ENCODE peak calls at places on chromosomes 6 and 20, in nine cellular contexts. G, W, Z, V, Y, P, H, J and F are unnamed samples.

GRCh38 chr6:99629293-99629692 is 22.7 kb downstream of the PRDM13 start:
- DNase-seq in G (no peak), W (no peak), Z (no peak), V (no peak), Y (no peak), P (no peak), H (no peak), J (no peak), F (no peak)

GRCh38 chr20:33083544-33084340 is 4.3 kb downstream of the BPIFB4 start:
- DNase-seq in G (no peak), W (no peak), Z (no peak), V (no peak), Y (no peak), P (no peak), H (no peak), J (no peak), F (no peak)

GRCh38 chr6:49321673-49322072 is 141.4 kb downstream of the MMUT start:
- DNase-seq in G (no peak), W (no peak), Z (no peak), V (peak), Y (no peak), P (no peak), H (no peak), J (no peak), F (no peak)

GRCh38 chr6:52595796-52596130 is 18.9 kb upstream of the TRAM2 start:
- DNase-seq in G (no peak), W (no peak), Z (peak), V (no peak), Y (no peak), P (no peak), H (no peak), J (peak), F (no peak)

GRCh38 chr20:63278661-63279060 is 6.0 kb downstream of the ARFGAP1 start:
- DNase-seq in G (no peak), W (no peak), Z (no peak), V (no peak), Y (no peak), P (no peak), H (no peak), J (no peak), F (no peak)

GRCh38 chr6:121143476-121143875 is 190.8 kb downstream of the TBC1D32 start:
- DNase-seq in G (no peak), W (no peak), Z (no peak), V (peak), Y (no peak), P (no peak), H (no peak), J (no peak), F (no peak)

GRCh38 chr20:17961600-17961965 is 7.0 kb downstream of the SNX5 start:
- DNase-seq in G (no peak), W (no peak), Z (peak), V (no peak), Y (no peak), P (no peak), H (no peak), J (no peak), F (no peak)

GRCh38 chr6:5141046-5141445 is 55.9 kb downstream of the PPP1R3G start:
- DNase-seq in G (no peak), W (no peak), Z (no peak), V (no peak), Y (no peak), P (no peak), H (no peak), J (no peak), F (no peak)

GRCh38 chr6:16533210-16533609 is 228.1 kb downstream of the ATXN1 start:
- DNase-seq in G (no peak), W (no peak), Z (peak), V (peak), Y (no peak), P (peak), H (no peak), J (no peak), F (no peak)

GRCh38 chr20:22312744-22313346 is 271.5 kb downstream of the FOXA2 start:
- DNase-seq in G (peak), W (no peak), Z (peak), V (peak), Y (peak), P (no peak), H (no peak), J (peak), F (peak)

GRCh38 chr6:150134280-150134920 is 8.4 kb upstream of the PPP1R14C start:
- DNase-seq in G (no peak), W (no peak), Z (no peak), V (no peak), Y (no peak), P (no peak), H (no peak), J (no peak), F (no peak)

GRCh38 chr20:33915726-33916331 is 77.9 kb upstream of the RALY start:
- DNase-seq in G (no peak), W (peak), Z (peak), V (no peak), Y (no peak), P (peak), H (no peak), J (peak), F (peak)

GRCh38 chr6:1499798-1500197 is 109.9 kb upstream of the FOXC1 start:
- DNase-seq in G (no peak), W (no peak), Z (no peak), V (peak), Y (no peak), P (no peak), H (no peak), J (no peak), F (no peak)

GRCh38 chr6:129186988-129187387 is 304.1 kb downstream of the LAMA2 start:
- DNase-seq in G (no peak), W (no peak), Z (peak), V (peak), Y (peak), P (no peak), H (no peak), J (no peak), F (peak)

GRCh38 chr6:52931351-52931750 is 21.9 kb upstream of the GSTA3 start:
- DNase-seq in G (no peak), W (no peak), Z (no peak), V (no peak), Y (no peak), P (no peak), H (no peak), J (no peak), F (no peak)

GRCh38 chr6:31799781-31800180 is 4.2 kb upstream of the VARS1 start:
- DNase-seq in G (no peak), W (no peak), Z (no peak), V (peak), Y (no peak), P (no peak), H (no peak), J (no peak), F (no peak)

GRCh38 chr6:156906451-156906850 is 129.3 kb downstream of the ARID1B start:
- DNase-seq in G (no peak), W (no peak), Z (no peak), V (no peak), Y (no peak), P (no peak), H (no peak), J (no peak), F (no peak)

GRCh38 chr6:14664112-14664592 is 546.6 kb downstream of the CD83 start:
- DNase-seq in G (no peak), W (no peak), Z (no peak), V (no peak), Y (peak), P (peak), H (no peak), J (peak), F (no peak)

GRCh38 chr6:157715766-157716171 is 107.3 kb upstream of the SNX9 start:
- DNase-seq in G (peak), W (no peak), Z (peak), V (peak), Y (peak), P (no peak), H (peak), J (no peak), F (peak)

GRCh38 chr6:79077680-79078056 is 386 bp downstream of the PHIP start:
- DNase-seq in G (no peak), W (no peak), Z (no peak), V (no peak), Y (no peak), P (peak), H (no peak), J (peak), F (no peak)

GRCh38 chr6:114520976-114521375 is 178.2 kb upstream of the HS3ST5 start:
- DNase-seq in G (no peak), W (no peak), Z (peak), V (no peak), Y (no peak), P (no peak), H (no peak), J (no peak), F (no peak)

GRCh38 chr6:67811239-67812037 is 823.6 kb upstream of the ADGRB3 start:
- DNase-seq in G (no peak), W (no peak), Z (peak), V (peak), Y (no peak), P (no peak), H (no peak), J (no peak), F (peak)

GRCh38 chr6:52065621-52066020 is 21.8 kb downstream of the PKHD1 start:
- DNase-seq in G (no peak), W (no peak), Z (no peak), V (no peak), Y (no peak), P (no peak), H (no peak), J (no peak), F (no peak)

GRCh38 chr6:130906736-130907381 is 79.7 kb downstream of the SMLR1 start:
- DNase-seq in G (peak), W (no peak), Z (peak), V (peak), Y (peak), P (no peak), H (no peak), J (no peak), F (peak)

GRCh38 chr6:35435075-35435837 is 16.9 kb upstream of the FANCE start:
- DNase-seq in G (no peak), W (no peak), Z (no peak), V (no peak), Y (no peak), P (no peak), H (no peak), J (no peak), F (no peak)

GRCh38 chr6:16851758-16852157 is 90.5 kb upstream of the ATXN1 start:
- DNase-seq in G (no peak), W (no peak), Z (peak), V (peak), Y (peak), P (no peak), H (no peak), J (no peak), F (peak)

GRCh38 chr20:37845261-37845681 is 57.7 kb upstream of the VSTM2L start:
- DNase-seq in G (no peak), W (no peak), Z (no peak), V (no peak), Y (no peak), P (no peak), H (peak), J (no peak), F (no peak)

GRCh38 chr20:46978871-46979536 is 84.4 kb downstream of the EYA2 start:
- DNase-seq in G (no peak), W (no peak), Z (no peak), V (no peak), Y (no peak), P (no peak), H (no peak), J (no peak), F (no peak)

GRCh38 chr6:52726741-52727535 is 36.3 kb downstream of the GSTA2 start:
- DNase-seq in G (no peak), W (no peak), Z (no peak), V (no peak), Y (no peak), P (no peak), H (no peak), J (no peak), F (no peak)

GRCh38 chr6:40623931-40624330 is 36.8 kb upstream of the LRFN2 start:
- DNase-seq in G (no peak), W (no peak), Z (no peak), V (no peak), Y (no peak), P (no peak), H (no peak), J (no peak), F (no peak)

GRCh38 chr6:86477510-86478166 is 459.7 kb upstream of the HTR1E start:
- DNase-seq in G (no peak), W (no peak), Z (no peak), V (no peak), Y (no peak), P (no peak), H (no peak), J (no peak), F (no peak)

GRCh38 chr20:58213112-58213511 is 15.3 kb downstream of the ANKRD60 start:
- DNase-seq in G (no peak), W (no peak), Z (peak), V (no peak), Y (peak), P (no peak), H (no peak), J (no peak), F (no peak)

GRCh38 chr6:105789935-105790334 is 296.2 kb upstream of the PRDM1 start:
- DNase-seq in G (no peak), W (no peak), Z (no peak), V (no peak), Y (no peak), P (no peak), H (no peak), J (no peak), F (no peak)

GRCh38 chr6:105793132-105793531 is 293.0 kb upstream of the PRDM1 start:
- DNase-seq in G (no peak), W (no peak), Z (peak), V (no peak), Y (peak), P (peak), H (no peak), J (peak), F (no peak)

GRCh38 chr6:105791569-105792318 is 294.4 kb upstream of the PRDM1 start:
- DNase-seq in G (no peak), W (no peak), Z (peak), V (no peak), Y (no peak), P (no peak), H (no peak), J (peak), F (no peak)

GRCh38 chr6:105787747-105788146 is 298.4 kb upstream of the PRDM1 start:
- DNase-seq in G (no peak), W (no peak), Z (no peak), V (no peak), Y (no peak), P (no peak), H (no peak), J (no peak), F (no peak)

GRCh38 chr6:105790635-105791034 is 295.5 kb upstream of the PRDM1 start:
- DNase-seq in G (no peak), W (no peak), Z (no peak), V (no peak), Y (peak), P (no peak), H (no peak), J (peak), F (no peak)
- TF ChIP-seq CTCF in G (peak), W (no peak), Z (peak), V (peak), Y (peak), P (no peak), H (no peak), J (peak), F (no peak)

GRCh38 chr6:125511809-125512341 is 210.1 kb upstream of the HDDC2 start:
- DNase-seq in G (no peak), W (no peak), Z (peak), V (peak), Y (peak), P (no peak), H (no peak), J (no peak), F (peak)

GRCh38 chr6:125513978-125514377 is 212.2 kb upstream of the HDDC2 start:
- DNase-seq in G (no peak), W (no peak), Z (no peak), V (no peak), Y (no peak), P (no peak), H (no peak), J (no peak), F (no peak)

GRCh38 chr6:125509477-125509876 is 207.7 kb upstream of the HDDC2 start:
- DNase-seq in G (no peak), W (no peak), Z (no peak), V (no peak), Y (no peak), P (no peak), H (no peak), J (no peak), F (no peak)

GRCh38 chr6:125510405-125510804 is 208.6 kb upstream of the HDDC2 start:
- DNase-seq in G (no peak), W (no peak), Z (no peak), V (no peak), Y (no peak), P (no peak), H (no peak), J (no peak), F (no peak)

DNA sequence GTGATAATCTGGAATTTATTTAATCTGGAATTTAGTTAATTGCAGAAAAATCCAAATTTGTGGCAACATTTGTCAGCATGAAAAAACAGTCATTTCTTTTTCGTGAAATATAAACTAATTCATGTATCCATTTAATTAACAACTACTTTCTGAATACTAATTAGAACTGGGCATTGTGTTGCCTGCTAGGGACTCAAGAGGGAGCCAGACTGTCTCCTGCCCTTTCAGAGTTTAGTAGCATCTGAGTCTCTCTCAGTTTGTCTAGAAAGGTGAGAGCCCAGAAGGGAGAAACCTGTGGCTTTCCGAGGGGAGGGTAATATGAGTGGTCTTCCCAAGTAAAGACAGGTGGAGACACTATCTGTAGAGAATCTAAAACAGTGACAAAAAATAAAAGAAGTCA is 210.9 kb upstream of the HDDC2 start:
- DNase-seq in G (no peak), W (no peak), Z (no peak), V (peak), Y (peak), P (no peak), H (no peak), J (peak), F (peak)
- TF ChIP-seq CTCF in G (no peak), W (no peak), Z (peak), V (peak), Y (peak), P (no peak), H (no peak), J (peak), F (peak)

DNA sequence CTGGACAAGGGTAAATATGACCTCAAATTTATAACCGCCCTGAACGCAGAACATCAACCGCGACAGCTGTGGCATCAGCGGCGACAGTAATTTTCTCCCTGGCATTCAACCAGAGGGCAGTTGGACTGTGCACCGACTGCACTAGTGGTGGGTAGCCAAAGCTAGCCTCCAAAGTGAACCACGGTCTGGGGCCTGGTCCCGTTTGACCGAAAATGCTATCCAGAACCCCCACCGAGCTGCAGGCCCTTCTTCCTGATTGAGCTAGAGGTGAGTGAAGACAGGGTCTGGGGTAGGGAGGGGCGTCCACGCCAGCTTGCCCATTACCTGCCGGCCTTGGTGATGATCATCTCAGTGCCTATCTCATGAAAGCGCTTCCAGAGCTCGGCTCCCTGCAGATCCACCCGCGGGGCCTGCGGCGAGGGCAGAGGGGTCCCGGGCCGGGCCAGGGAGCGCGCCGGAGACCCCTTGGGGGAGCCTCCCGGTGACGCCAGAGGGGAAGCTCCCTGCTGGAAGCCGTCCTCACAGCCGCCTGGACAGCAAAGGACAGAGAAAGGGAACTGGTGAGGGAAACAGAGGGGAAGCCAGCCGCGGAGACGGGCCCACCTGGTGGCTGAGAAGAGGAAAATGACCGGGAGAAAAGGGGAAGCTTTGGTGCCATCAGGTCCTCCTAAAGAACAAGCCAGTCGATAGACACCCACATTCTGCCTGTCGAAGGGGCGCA is 2.0 kb downstream of the TBX18 start:
- DNase-seq in G (no peak), W (no peak), Z (peak), V (peak), Y (peak), P (no peak), H (no peak), J (no peak), F (peak)
- TF ChIP-seq CTCF in G (peak), W (no peak), Z (peak), V (peak), Y (peak), P (no peak), H (no peak), J (no peak), F (peak)

GRCh38 chr20:50267041-50267865 is 76.6 kb downstream of the CEBPB start:
- DNase-seq in G (no peak), W (no peak), Z (peak), V (peak), Y (peak), P (no peak), H (no peak), J (no peak), F (peak)
- TF ChIP-seq CTCF in G (no peak), W (no peak), Z (no peak), V (peak), Y (no peak), P (no peak), H (no peak), J (no peak), F (no peak)

DNA sequence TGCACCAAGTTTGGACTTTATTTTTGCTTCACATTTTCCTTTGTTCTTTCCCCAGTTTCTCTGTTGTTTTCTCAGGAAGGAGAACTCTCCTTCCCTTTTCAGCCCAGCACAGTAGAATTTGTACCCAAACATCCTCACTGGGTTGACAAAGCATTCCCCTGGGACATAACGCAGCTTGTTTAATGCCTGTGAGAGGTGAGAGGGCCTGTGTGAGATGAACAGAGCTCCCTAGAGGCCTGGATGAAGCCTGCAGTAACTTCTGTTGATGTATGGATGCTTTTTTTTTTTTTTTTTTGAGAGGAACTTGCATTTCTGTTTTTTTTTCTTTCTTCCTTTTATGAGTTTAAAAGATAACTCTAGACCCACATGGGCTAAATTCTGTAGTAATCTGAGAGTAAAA is 104.9 kb upstream of the SLC22A23 start:
- DNase-seq in G (no peak), W (no peak), Z (peak), V (peak), Y (peak), P (no peak), H (no peak), J (peak), F (peak)
- TF ChIP-seq CTCF in G (peak), W (no peak), Z (peak), V (no peak), Y (peak), P (no peak), H (no peak), J (no peak), F (peak)

DNA sequence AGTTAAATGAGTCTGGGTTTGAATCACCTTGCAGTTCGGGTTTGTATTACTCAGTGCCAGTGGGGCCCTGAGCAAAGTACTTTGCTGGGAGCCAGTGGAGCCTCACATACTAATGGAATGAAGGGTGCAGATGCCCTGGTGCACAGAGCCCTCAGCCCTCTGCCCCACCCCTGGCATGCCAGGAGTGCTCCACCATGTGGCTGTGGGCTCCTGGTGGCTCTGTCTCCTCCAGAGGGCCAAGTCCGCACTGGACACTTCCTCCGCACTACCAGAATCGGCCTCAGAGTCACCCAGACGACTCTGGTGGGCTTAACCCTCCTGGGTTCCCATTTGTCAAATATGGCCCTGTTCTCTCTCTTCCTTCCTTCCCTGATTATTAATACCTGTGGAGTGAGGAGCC is 94.0 kb downstream of the STK35 start:
- DNase-seq in G (no peak), W (no peak), Z (no peak), V (no peak), Y (no peak), P (no peak), H (no peak), J (no peak), F (no peak)
- TF ChIP-seq CTCF in G (no peak), W (no peak), Z (no peak), V (no peak), Y (no peak), P (no peak), H (no peak), J (no peak), F (no peak)